ENCODE peak calls at places on chromosomes 2 and 18, in six cellular contexts. U, F, I, N, Y and Z are unnamed samples.

GRCh38 chr2:27489118-27489497 is 435 bp downstream of the IFT172 start:
- DNase-seq in U (no peak), F (no peak), I (no peak), N (no peak), Y (peak), Z (no peak)

GRCh38 chr2:63226297-63226696 is 175.7 kb downstream of the OTX1 start:
- DNase-seq in U (no peak), F (no peak), I (no peak), N (no peak), Y (no peak), Z (no peak)

GRCh38 chr2:235098736-235099494 is 147.1 kb downstream of the SH3BP4 start:
- DNase-seq in U (no peak), F (no peak), I (no peak), N (no peak), Y (peak), Z (no peak)

GRCh38 chr2:211468217-211468616 is 911.8 kb downstream of the CPS1 start:
- DNase-seq in U (no peak), F (no peak), I (no peak), N (no peak), Y (no peak), Z (no peak)

GRCh38 chr2:152505495-152505906 is 170.5 kb downstream of the FMNL2 start:
- DNase-seq in U (peak), F (peak), I (no peak), N (no peak), Y (peak), Z (no peak)

GRCh38 chr18:46916551-46917107 is 678 bp downstream of the PIAS2 start:
- DNase-seq in U (peak), F (no peak), I (no peak), N (no peak), Y (peak), Z (no peak)

GRCh38 chr2:77185052-77185451 is 337.1 kb downstream of the LRRTM4 start:
- DNase-seq in U (no peak), F (no peak), I (no peak), N (no peak), Y (no peak), Z (no peak)

GRCh38 chr2:10432315-10433181 is 15.6 kb downstream of the ODC1 start:
- DNase-seq in U (no peak), F (no peak), I (no peak), N (no peak), Y (no peak), Z (peak)

GRCh38 chr2:182456784-182457183 is 29.9 kb upstream of the PDE1A start:
- DNase-seq in U (no peak), F (no peak), I (no peak), N (no peak), Y (peak), Z (no peak)

GRCh38 chr2:72127401-72128058 is 20.1 kb downstream of the CYP26B1 start:
- DNase-seq in U (no peak), F (no peak), I (no peak), N (no peak), Y (no peak), Z (peak)

GRCh38 chr2:234643407-234643806 is 146.5 kb upstream of the ARL4C start:
- DNase-seq in U (no peak), F (no peak), I (no peak), N (no peak), Y (peak), Z (no peak)

GRCh38 chr2:71672011-71672639 is 218.8 kb downstream of the DYSF start:
- DNase-seq in U (no peak), F (no peak), I (peak), N (no peak), Y (no peak), Z (peak)

GRCh38 chr2:12106440-12107080 is 360.1 kb downstream of the LPIN1 start:
- DNase-seq in U (no peak), F (peak), I (no peak), N (peak), Y (peak), Z (peak)

GRCh38 chr2:216620806-216621205 is 12.4 kb upstream of the IGFBP2 start:
- DNase-seq in U (no peak), F (no peak), I (no peak), N (peak), Y (peak), Z (no peak)

GRCh38 chr2:47891369-47892337 is 14.6 kb downstream of the FBXO11 start:
- DNase-seq in U (no peak), F (no peak), I (no peak), N (no peak), Y (peak), Z (no peak)

GRCh38 chr2:181203412-181203811 is 223.0 kb downstream of the UBE2E3 start:
- DNase-seq in U (no peak), F (no peak), I (no peak), N (no peak), Y (peak), Z (no peak)

GRCh38 chr2:198044777-198045176 is 240.4 kb downstream of the PLCL1 start:
- DNase-seq in U (no peak), F (no peak), I (no peak), N (no peak), Y (no peak), Z (no peak)

GRCh38 chr18:60466671-60467070 is 94.1 kb upstream of the MC4R start:
- DNase-seq in U (no peak), F (no peak), I (no peak), N (no peak), Y (no peak), Z (no peak)

GRCh38 chr2:149703281-149703680 is 115.7 kb upstream of the MMADHC start:
- DNase-seq in U (no peak), F (no peak), I (no peak), N (no peak), Y (peak), Z (no peak)

GRCh38 chr2:10423400-10423774 is 24.7 kb downstream of the ODC1 start:
- DNase-seq in U (no peak), F (no peak), I (no peak), N (no peak), Y (no peak), Z (peak)

GRCh38 chr2:169131587-169132512 is 62.5 kb downstream of the DHRS9 start:
- DNase-seq in U (peak), F (no peak), I (no peak), N (no peak), Y (peak), Z (no peak)

GRCh38 chr2:42452545-42452944 is 41.2 kb downstream of the KCNG3 start:
- DNase-seq in U (no peak), F (no peak), I (no peak), N (no peak), Y (no peak), Z (no peak)

GRCh38 chr2:20603791-20604190 is 47.1 kb downstream of the HS1BP3 start:
- DNase-seq in U (no peak), F (no peak), I (no peak), N (peak), Y (no peak), Z (peak)

GRCh38 chr2:159226059-159226461 is 60.4 kb downstream of the WDSUB1 start:
- DNase-seq in U (no peak), F (no peak), I (no peak), N (no peak), Y (peak), Z (no peak)

GRCh38 chr18:55900380-55900779 is 312.4 kb upstream of the TCF4 start:
- DNase-seq in U (no peak), F (no peak), I (no peak), N (no peak), Y (peak), Z (no peak)

GRCh38 chr2:171244466-171244969 is 83.8 kb upstream of the TLK1 start:
- DNase-seq in U (no peak), F (no peak), I (no peak), N (no peak), Y (peak), Z (no peak)

GRCh38 chr2:8822218-8822617 is 15.2 kb downstream of the KIDINS220 start:
- DNase-seq in U (no peak), F (peak), I (no peak), N (no peak), Y (peak), Z (no peak)

GRCh38 chr18:35117951-35118411 is 76.8 kb downstream of the MAPRE2 start:
- DNase-seq in U (peak), F (peak), I (no peak), N (no peak), Y (peak), Z (no peak)

GRCh38 chr2:85216051-85216431 is 82.8 kb downstream of the TCF7L1 start:
- DNase-seq in U (peak), F (no peak), I (no peak), N (no peak), Y (no peak), Z (no peak)

GRCh38 chr2:50777954-50778353 is 254.0 kb downstream of the NRXN1 start:
- DNase-seq in U (peak), F (no peak), I (no peak), N (no peak), Y (no peak), Z (no peak)

GRCh38 chr18:62634991-62635630 is 80.2 kb upstream of the PHLPP1 start:
- DNase-seq in U (no peak), F (no peak), I (no peak), N (no peak), Y (no peak), Z (no peak)

GRCh38 chr18:80175451-80176235 is 66.6 kb downstream of the ADNP2 start:
- DNase-seq in U (no peak), F (no peak), I (no peak), N (peak), Y (no peak), Z (no peak)

GRCh38 chr2:241118727-241119505 is 16.8 kb upstream of the MTERF4 start:
- DNase-seq in U (no peak), F (no peak), I (no peak), N (no peak), Y (no peak), Z (peak)

GRCh38 chr2:65227035-65227470 is 578 bp upstream of the ACTR2 start:
- DNase-seq in U (no peak), F (peak), I (no peak), N (no peak), Y (no peak), Z (no peak)

GRCh38 chr18:58117685-58118403 is 73.8 kb downstream of the NEDD4L start:
- DNase-seq in U (no peak), F (peak), I (no peak), N (peak), Y (peak), Z (no peak)

GRCh38 chr2:36452279-36452678 is 96.7 kb downstream of the CRIM1 start:
- DNase-seq in U (no peak), F (no peak), I (no peak), N (no peak), Y (peak), Z (no peak)

GRCh38 chr2:237565974-237566373 is 400 bp upstream of the PRLH start:
- DNase-seq in U (no peak), F (no peak), I (no peak), N (no peak), Y (no peak), Z (no peak)